ENCODE peak calls at places on chromosomes 16 and 17, in seven cellular contexts. R is endodermal cell, U is astrocyte of the cerebellum, S is tibial artery, A is BJ, Q is choroid plexus epithelial cell, X is neural progenitor cell. D is an unnamed sample.

GRCh38 chr16:52873997-52874500 is 178.6 kb downstream of the CHD9NB start:
- DNase-seq in A (no peak), U (no peak), R (no peak), X (peak), S (no peak), Q (no peak), D (no peak)

GRCh38 chr16:54957403-54957802 is 26.7 kb downstream of the IRX5 start:
- DNase-seq in S (no peak), X (peak), Q (peak), U (no peak), R (peak), A (no peak), D (no peak)

GRCh38 chr16:9610727-9611126 is 519.3 kb downstream of the HAPSTR1 start:
- DNase-seq in X (no peak), S (no peak), A (no peak), R (no peak), Q (no peak), U (no peak), D (no peak)

GRCh38 chr16:86044241-86044671 is 145.3 kb downstream of the IRF8 start:
- DNase-seq in Q (peak), X (peak), S (peak), R (peak), A (no peak), U (peak), D (peak)

GRCh38 chr16:71623597-71623996 is 2.4 kb upstream of the MARVELD3 start:
- DNase-seq in Q (no peak), R (no peak), S (no peak), X (no peak), A (no peak), U (no peak), D (no peak)

GRCh38 chr16:86018487-86018886 is 119.5 kb downstream of the IRF8 start:
- DNase-seq in U (no peak), X (no peak), R (peak), A (no peak), S (peak), Q (peak), D (peak)

GRCh38 chr17:79988163-79988971 is 47.3 kb downstream of the TBC1D16 start:
- DNase-seq in U (peak), X (no peak), Q (peak), A (no peak), S (no peak), R (no peak), D (peak)

GRCh38 chr16:20308801-20309590 is 18.3 kb downstream of the GP2 start:
- DNase-seq in S (no peak), A (no peak), Q (no peak), X (no peak), U (no peak), R (no peak), D (no peak)

GRCh38 chr16:27332105-27332504 is 18.3 kb downstream of the IL4R start:
- DNase-seq in X (no peak), Q (no peak), A (no peak), R (peak), U (no peak), S (no peak), D (peak)

GRCh38 chr17:28715217-28715616 is 2.5 kb downstream of the RAB34 start:
- DNase-seq in A (no peak), S (no peak), X (no peak), Q (no peak), U (no peak), R (no peak), D (no peak)

GRCh38 chr17:28712037-28712704 is 483 bp upstream of the PROCA1 start:
- DNase-seq in Q (peak), S (peak), U (no peak), A (no peak), R (peak), X (peak), D (no peak)

GRCh38 chr17:28711723-28712036 is at the start of gene PROCA1:
- DNase-seq in R (peak), S (no peak), A (no peak), U (no peak), X (no peak), Q (no peak), D (no peak)

GRCh38 chr17:28712705-28713415 is 1.2 kb upstream of the PROCA1 start:
- DNase-seq in U (no peak), R (peak), X (no peak), A (no peak), Q (no peak), S (no peak), D (no peak)

GRCh38 chr17:28714281-28714680 is 2.6 kb upstream of the PROCA1 start:
- DNase-seq in X (no peak), Q (no peak), R (no peak), U (no peak), A (no peak), S (no peak), D (no peak)
- TF ChIP-seq CTCF in X (no peak), Q (no peak), R (no peak), U (no peak), A (no peak), S (no peak), D (no peak)

GRCh38 chr17:45408611-45409421 is 23.9 kb downstream of the ARHGAP27 start:
- DNase-seq in Q (peak), A (no peak), S (no peak), R (peak), U (no peak), X (no peak), D (no peak)

GRCh38 chr17:45413498-45413923 is 19.2 kb downstream of the ARHGAP27 start:
- DNase-seq in S (peak), Q (no peak), A (no peak), U (no peak), R (peak), X (no peak), D (no peak)

GRCh38 chr17:45411348-45412105 is 21.1 kb downstream of the ARHGAP27 start:
- DNase-seq in Q (no peak), X (no peak), U (no peak), S (no peak), A (no peak), R (peak), D (no peak)

GRCh38 chr17:45409659-45410076 is 23.0 kb downstream of the ARHGAP27 start:
- DNase-seq in U (no peak), R (peak), X (no peak), A (no peak), S (no peak), Q (no peak), D (no peak)

GRCh38 chr17:45410144-45411091 is 22.3 kb downstream of the ARHGAP27 start:
- DNase-seq in R (peak), S (peak), U (no peak), X (no peak), A (no peak), Q (no peak), D (no peak)
- H3K4me3 ChIP-seq in R (no peak), S (peak), U (no peak), X (no peak), A (no peak), Q (no peak), D (no peak)

DNA sequence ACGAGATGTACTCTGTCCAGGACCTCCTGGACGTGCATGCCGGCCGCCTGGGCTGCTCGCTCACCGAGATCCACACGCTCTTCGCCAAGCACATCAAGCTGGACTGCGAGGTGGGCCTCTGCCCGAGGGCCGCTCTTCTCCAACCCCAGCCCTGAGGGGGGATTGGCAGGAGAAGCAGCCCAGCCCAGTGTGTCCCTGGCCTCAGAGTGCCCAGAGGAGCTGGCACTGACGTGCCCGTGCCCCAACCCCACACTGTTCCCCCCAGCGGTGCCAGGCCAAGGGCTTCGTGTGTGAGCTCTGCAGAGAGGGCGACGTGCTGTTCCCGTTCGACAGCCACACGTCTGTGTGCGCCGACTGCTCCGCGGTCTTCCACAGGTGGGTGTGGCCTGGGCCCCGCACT is 15.6 kb downstream of the DEF8 start:
- DNase-seq in R (no peak), S (no peak), A (no peak), U (no peak), X (no peak), Q (no peak), D (no peak)
- TF ChIP-seq CTCF in R (no peak), S (no peak), A (no peak), U (no peak), X (no peak), Q (no peak), D (no peak)

DNA sequence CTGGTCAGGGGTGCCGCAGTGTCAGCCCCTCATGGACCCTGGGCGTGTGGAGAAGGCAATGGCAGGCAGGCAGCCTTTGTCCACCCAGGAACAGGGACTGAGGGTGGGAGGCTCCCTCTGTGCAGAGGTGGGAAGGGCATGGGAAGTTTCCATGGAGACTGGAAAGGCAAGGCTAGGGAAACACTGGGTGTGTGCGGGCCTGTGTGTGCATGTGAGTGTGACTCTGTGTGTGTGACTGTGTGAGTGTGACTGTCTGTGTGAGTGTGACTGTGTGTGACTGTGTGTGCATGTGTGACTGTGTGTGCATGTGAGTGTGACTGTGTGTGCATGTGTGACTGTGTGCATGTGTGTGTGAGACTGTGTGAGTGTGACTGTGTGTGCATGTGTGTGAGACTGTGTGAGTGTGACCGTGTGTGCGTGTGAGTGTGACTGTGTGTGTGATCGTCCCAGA is 899 bp downstream of the CD300C start:
- DNase-seq in A (no peak), R (no peak), Q (no peak), X (no peak), U (no peak), S (no peak), D (no peak)
- H3K4me3 ChIP-seq in A (no peak), R (no peak), Q (no peak), X (no peak), U (no peak), S (peak), D (no peak)

GRCh38 chr17:82345151-82345976 is 11.8 kb upstream of the SECTM1 start:
- DNase-seq in Q (no peak), A (no peak), X (no peak), R (no peak), U (no peak), S (no peak), D (no peak)

GRCh38 chr17:82342361-82343079 is 9.0 kb upstream of the SECTM1 start:
- DNase-seq in S (no peak), Q (no peak), U (no peak), X (no peak), R (no peak), A (no peak), D (no peak)

GRCh38 chr17:82343560-82343959 is 10.0 kb upstream of the SECTM1 start:
- DNase-seq in X (no peak), Q (no peak), A (no peak), U (no peak), S (no peak), R (no peak), D (no peak)

GRCh38 chr17:82346342-82347300 is 12.4 kb upstream of the TEX19 start:
- DNase-seq in A (no peak), S (no peak), X (no peak), R (no peak), U (no peak), Q (no peak), D (no peak)

DNA sequence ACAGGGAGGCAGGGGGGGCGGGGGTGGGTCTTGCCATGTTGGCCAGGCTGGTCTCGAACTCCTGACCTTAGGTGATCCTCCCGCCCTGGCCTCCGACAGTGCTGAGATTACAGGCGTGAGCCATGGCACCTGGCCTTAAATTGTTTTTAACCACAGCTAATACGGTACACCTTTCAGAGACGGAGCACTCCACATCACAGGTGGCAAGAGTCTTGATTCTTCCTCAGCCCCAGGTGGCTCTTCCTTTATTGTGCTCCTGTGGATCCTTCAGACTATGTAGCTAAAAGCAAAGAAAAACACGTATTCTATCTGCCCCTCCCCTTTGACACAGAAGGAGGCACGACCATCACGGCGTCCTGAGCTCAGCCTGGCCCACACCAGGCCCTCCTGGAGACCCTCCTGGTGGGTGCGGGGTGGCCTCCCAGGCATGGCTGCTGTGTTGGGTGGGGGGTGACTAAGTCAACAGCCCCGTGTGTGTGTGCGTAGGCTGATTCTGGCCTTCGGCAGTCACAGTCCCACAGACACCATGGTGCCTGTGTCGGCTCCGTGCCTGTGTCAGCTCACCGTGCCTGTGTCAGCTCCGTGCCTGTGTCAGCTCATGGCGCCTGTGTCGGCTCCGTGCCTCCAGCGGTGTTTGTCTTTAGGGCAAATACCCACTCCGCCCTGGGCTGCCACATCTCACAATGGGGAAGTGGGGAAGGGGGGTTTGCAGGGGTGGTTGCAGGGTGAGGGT is 10.8 kb upstream of the SECTM1 start:
- DNase-seq in X (no peak), A (no peak), S (no peak), Q (no peak), R (no peak), U (no peak), D (no peak)
- TF ChIP-seq CTCF in X (no peak), A (no peak), S (no peak), Q (no peak), R (no peak), U (no peak), D (no peak)

DNA sequence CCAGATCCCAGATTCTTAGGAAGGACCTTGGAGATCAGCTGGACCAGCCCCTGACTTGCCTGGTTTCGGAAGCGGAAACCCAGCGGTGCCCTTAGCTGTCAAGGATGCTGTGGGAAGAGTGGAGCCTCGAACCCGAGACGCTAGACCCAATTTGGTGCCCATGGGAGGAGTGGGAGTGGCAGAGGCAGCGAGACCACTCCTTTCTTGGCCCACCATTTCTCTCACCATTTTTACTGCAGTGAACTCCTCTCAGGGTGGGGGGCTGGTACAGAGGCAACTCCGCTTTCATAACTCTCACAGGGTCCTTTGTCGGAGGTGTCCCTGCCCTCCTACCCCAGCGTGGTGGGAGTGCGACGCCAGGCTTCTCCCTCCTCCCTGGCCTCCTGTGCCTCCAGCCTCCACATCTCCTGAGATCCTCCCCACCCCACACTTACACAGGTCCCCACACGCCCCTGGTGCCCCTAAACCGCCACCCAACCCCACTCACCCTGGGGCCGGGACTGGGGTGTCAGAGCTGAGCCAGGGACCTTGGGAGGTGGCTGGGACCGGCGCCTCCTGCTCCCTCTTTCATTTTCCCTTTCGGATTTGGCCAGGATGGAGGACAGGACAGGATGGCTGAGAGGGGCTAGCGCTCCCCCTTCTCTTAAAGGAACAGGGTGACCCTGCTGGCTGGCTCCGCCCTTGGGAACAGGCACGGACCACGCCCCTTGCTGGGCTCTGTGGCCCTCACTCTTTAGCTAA is at the start of gene GJD3:
- DNase-seq in X (peak), Q (peak), R (peak), S (no peak), U (no peak), A (no peak), D (no peak)
- H3K4me3 ChIP-seq in X (peak), Q (peak), R (peak), S (peak), U (peak), A (peak), D (peak)

DNA sequence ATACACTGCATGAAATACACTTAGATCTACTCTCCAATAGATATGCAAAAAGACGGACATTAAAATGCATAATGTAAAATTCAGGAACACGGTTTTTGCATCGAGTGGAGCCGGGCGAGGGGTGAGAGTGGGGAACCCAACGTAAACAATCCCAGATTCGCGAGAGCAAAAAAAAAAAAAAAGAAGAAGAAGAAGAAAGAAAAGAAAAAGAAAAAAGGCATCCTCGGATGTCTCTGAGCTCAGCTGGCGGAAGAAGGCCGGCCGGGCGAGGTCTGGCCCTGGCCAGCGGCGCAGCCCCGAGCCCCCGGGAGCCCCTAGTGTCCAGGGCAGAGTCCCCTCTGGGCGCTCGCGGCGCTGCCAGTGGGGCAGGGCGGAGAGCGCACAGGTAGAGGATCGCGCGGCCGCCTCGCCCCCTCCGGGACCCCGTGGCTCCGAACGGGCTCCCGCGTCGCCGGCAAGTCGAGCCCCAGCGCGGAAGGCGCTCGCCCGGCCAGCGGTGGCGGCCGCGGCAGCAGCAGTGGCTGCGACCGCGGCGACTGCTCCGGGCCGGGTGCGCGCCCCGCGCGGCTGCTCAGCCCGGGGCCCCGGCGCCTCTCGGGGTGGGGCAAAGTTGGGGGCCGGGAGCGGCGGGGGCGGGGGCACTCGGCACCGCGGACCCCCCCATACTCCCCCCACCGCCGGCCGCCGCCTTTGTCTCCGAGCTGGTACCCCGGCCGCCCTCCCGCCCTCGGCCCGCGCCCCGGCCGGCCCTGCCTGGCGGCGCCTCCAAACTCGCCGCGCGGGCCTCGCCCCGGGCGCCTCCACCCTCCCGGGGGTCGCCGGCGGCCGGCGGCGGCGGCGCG is 9.7 kb upstream of the ZFHX3 start:
- DNase-seq in R (peak), U (no peak), Q (no peak), X (peak), A (no peak), S (no peak), D (peak)
- TF ChIP-seq CTCF in R (peak), U (peak), Q (peak), X (peak), A (peak), S (no peak), D (no peak)